ENCODE peak calls at places on chromosome 7, in four cellular contexts. J, W, A and D are unnamed samples.
A peak's percentile ranks its signal among the peaks of the same experiment; 100 is the strongest.

GRCh38 chr7:50687096-50687495 is 95.6 kb downstream of the GRB10 start:
- DNase-seq in A (no peak), J (no peak), W (no peak), D (no peak)

GRCh38 chr7:151539055-151539714 is 19.5 kb upstream of the RHEB start:
- DNase-seq in J (peak; percentile 28), W (no peak), A (no peak), D (peak; percentile 66)

GRCh38 chr7:299628-300027 is 9.7 kb downstream of the FOXL3 start:
- DNase-seq in W (peak; percentile 21), A (no peak), J (no peak), D (no peak)

GRCh38 chr7:7274782-7275181 is 92.4 kb downstream of the C1GALT1 start:
- DNase-seq in A (no peak), W (no peak), J (peak; percentile 9), D (no peak)

GRCh38 chr7:20786049-20786412 is 655 bp downstream of the SP8 start:
- DNase-seq in A (no peak), J (no peak), W (no peak), D (no peak)

GRCh38 chr7:157274991-157275427 is 61.8 kb upstream of the DNAJB6 start:
- DNase-seq in A (no peak), W (peak; percentile 42), J (no peak), D (no peak)

GRCh38 chr7:143372070-143372469 is 9.1 kb upstream of the ZYX start:
- DNase-seq in J (no peak), A (peak; percentile 60), W (peak; percentile 75), D (peak; percentile 61)

GRCh38 chr7:105765846-105766245 is 110.6 kb downstream of the ATXN7L1 start:
- DNase-seq in A (no peak), W (no peak), J (no peak), D (no peak)

DNA sequence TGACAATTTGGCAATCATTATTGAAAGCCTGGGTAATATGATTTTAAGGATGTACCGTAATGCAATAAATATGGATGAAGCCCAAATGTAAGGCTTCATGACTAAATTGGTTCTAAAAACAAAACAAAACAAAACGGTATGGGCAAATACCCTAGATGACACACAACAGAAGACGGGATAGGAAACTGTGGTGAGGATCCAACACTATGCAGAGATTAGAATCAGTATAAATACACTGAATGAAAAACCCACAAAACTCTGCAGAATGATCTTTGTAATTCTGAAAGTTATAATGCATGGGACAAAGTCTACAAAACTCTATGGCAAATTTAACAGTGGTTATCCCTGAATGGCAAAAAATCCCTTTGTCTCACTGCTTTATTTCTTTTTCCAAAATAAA is 57.6 kb downstream of the MALSU1 start:
- DNase-seq in J (peak; percentile 56), A (no peak), W (no peak), D (no peak)
- H3K27ac ChIP-seq in J (peak overlapping the region; percentile 45), A (no peak overlapping the region), W (no peak overlapping the region), D (no peak overlapping the region)

DNA sequence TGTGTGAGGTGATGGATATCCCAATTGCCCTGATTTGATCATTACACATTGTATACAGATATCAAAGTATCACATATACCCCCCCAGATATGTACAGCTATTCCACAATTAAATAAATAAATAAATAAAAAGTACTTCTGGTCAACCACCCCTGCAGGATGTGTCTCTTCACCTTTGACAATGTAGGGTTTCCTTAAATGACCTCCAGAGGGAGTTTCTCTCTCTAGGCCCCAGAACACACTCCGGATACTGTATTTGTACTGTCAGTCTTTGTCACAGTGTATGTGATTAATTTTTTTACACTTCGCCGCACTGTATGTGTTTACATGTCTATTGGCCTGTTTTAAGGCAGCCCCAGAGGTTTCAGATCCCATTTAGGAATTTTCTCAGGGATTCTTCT is 123.6 kb downstream of the ADCYAP1R1 start:
- DNase-seq in J (no peak), A (no peak), W (no peak), D (no peak)
- TF ChIP-seq CTCF in J (peak; percentile 2), A (no peak), W (no peak), D (no peak)

DNA sequence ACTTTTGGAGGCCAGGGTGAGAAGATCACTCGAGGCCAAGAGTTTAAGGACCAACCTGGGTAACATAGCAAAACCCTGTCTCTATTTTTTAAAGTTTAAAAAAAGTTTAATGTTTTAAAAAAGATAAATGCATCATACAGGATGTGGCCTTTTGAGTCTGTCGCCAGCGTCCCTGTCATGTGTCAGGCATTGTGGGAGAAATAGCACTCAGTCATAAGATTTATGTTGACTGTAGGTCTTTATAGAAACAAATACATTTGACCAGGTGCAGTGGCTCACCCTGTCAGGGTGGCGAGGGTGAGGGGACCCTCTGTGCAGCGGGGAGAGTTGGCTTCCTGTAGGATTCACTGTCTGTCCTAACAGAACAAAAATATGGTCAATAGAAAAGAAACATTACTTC is 63.5 kb upstream of the SH2B2 start:
- DNase-seq in W (no peak), A (no peak), J (no peak), D (no peak)
- H3K36me3 ChIP-seq in W (no peaks in the 10 kb centered on the region), A (peaks cover 3% of the 10 kb centered on the region), J (no peaks in the 10 kb centered on the region), D (peaks cover 6% of the 10 kb centered on the region)

GRCh38 chr7:22208806-22209205 is 148.1 kb downstream of the RAPGEF5 start:
- DNase-seq in A (no peak), W (no peak), J (no peak), D (no peak)

GRCh38 chr7:22207724-22208225 is 149.2 kb downstream of the RAPGEF5 start:
- DNase-seq in A (no peak), J (no peak), W (no peak), D (no peak)

GRCh38 chr7:22204312-22204711 is 152.6 kb downstream of the RAPGEF5 start:
- DNase-seq in A (no peak), J (no peak), W (no peak), D (no peak)

GRCh38 chr7:22202141-22202540 is 154.8 kb downstream of the RAPGEF5 start:
- DNase-seq in W (no peak), J (peak; percentile 37), A (no peak), D (peak; percentile 45)

GRCh38 chr7:22205631-22206030 is 151.3 kb downstream of the RAPGEF5 start:
- DNase-seq in W (no peak), A (no peak), J (no peak), D (no peak)
- H3K27ac ChIP-seq in W (no peak overlapping the region), A (no peak overlapping the region), J (no peak overlapping the region), D (no peak overlapping the region)

DNA sequence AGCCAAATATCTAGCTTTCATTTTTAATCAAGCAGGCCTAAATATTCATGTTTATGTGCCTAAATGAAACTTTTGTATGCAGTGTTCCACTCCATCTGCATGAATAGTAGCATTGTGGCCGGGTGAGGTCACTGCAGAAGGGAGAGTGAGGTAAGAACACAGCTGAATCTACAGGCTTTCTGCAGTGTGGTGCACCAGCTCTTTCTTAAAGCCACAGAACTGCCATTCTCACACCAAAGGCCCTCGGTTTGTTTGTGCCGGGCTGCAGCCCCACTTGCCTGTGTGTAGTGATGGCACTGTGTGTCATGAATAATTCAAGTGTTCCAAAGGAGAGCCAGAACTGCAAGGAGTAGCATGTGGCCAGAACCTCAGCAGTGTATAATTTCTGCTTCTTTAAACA is 204.1 kb downstream of the TRIL start:
- DNase-seq in A (no peak), J (peak; percentile 50), W (no peak), D (no peak)
- TF ChIP-seq CTCF in A (no peak), J (peak; percentile 39), W (no peak), D (no peak)

GRCh38 chr7:134907000-134907399 is 79.3 kb upstream of the AGBL3 start:
- DNase-seq in A (no peak), J (no peak), W (no peak), D (no peak)
- H3K36me3 ChIP-seq in A (no peaks in the 10 kb centered on the region), J (peaks cover 25% of the 10 kb centered on the region), W (no peaks in the 10 kb centered on the region), D (no peaks in the 10 kb centered on the region)

GRCh38 chr7:36155811-36156361 is 2.8 kb downstream of the EEPD1 start:
- DNase-seq in J (no peak), A (peak; percentile 79), W (peak; percentile 62), D (peak; percentile 90)
- H3K27ac ChIP-seq in J (no peak overlapping the region), A (no peak overlapping the region), W (peak overlapping the region; percentile 32), D (peak overlapping the region; percentile 9)

GRCh38 chr7:132002343-132002968 is 446.0 kb upstream of the PODXL start:
- DNase-seq in A (no peak), J (no peak), W (no peak), D (no peak)

GRCh38 chr7:132009778-132010177 is 453.4 kb upstream of the PODXL start:
- DNase-seq in A (no peak), J (peak; percentile 53), W (no peak), D (no peak)

GRCh38 chr7:131999193-131999592 is 442.8 kb upstream of the PODXL start:
- DNase-seq in W (no peak), A (no peak), J (no peak), D (no peak)

GRCh38 chr7:132001166-132001565 is 444.7 kb upstream of the PODXL start:
- DNase-seq in A (no peak), J (no peak), W (no peak), D (no peak)

GRCh38 chr7:132004528-132004927 is 448.1 kb upstream of the PODXL start:
- DNase-seq in W (no peak), A (peak; percentile 30), J (no peak), D (no peak)
- TF ChIP-seq CTCF in W (no peak), A (peak; percentile 63), J (peak; percentile 42), D (no peak)

GRCh38 chr7:47301657-47302295 is 280.1 kb downstream of the TNS3 start:
- DNase-seq in J (no peak), A (no peak), W (no peak), D (no peak)
- H3K36me3 ChIP-seq in J (peaks cover 24% of the 10 kb centered on the region), A (peaks cover 33% of the 10 kb centered on the region), W (no peaks in the 10 kb centered on the region), D (peaks cover 56% of the 10 kb centered on the region)